ENCODE peak calls at places on chromosomes 3 and 15, in nine cellular contexts. Z is endothelial cell; K is activated CD8-positive, alpha-beta T cell treated with anti-CD3 and anti-CD28 coated beads, Interleukin-2, amount 10 ng/mL, durations not matched to agents 7 days and 5 days; V is ELR; G is nephron progenitor cell; R is NCI-H524; I is ecto neural progenitor cell; L is posterior vena cava; Y is AG08396. P is an unnamed sample.
A peak's percentile ranks its signal among the peaks of the same experiment; 100 is the strongest.

GRCh38 chr3:16456784-16457415 is 56.6 kb downstream of the RFTN1 start:
- DNase-seq in Z (no peak), K (no peak), V (no peak), G (no peak), R (peak; percentile 9), I (no peak), L (no peak), Y (no peak), P (no peak)

GRCh38 chr3:25783661-25784512 is 644 bp upstream of the NGLY1 start:
- DNase-seq in Z (no peak), K (no peak), V (peak; percentile 36), G (peak; percentile 73), R (peak; percentile 48), I (peak; percentile 86), L (peak; percentile 88), Y (peak; percentile 41), P (no peak)

GRCh38 chr3:117696871-117697270 is 987.3 kb downstream of the TUSC7 start:
- DNase-seq in Z (no peak), K (no peak), V (no peak), G (no peak), R (no peak), I (no peak), L (no peak), Y (no peak), P (no peak)

GRCh38 chr15:42919794-42920280 is 741 bp downstream of the TTBK2 start:
- DNase-seq in Z (no peak), K (peak; percentile 54), V (peak; percentile 62), G (no peak), R (peak; percentile 61), I (no peak), L (no peak), Y (no peak), P (no peak)

GRCh38 chr3:29239377-29239776 is 41.5 kb upstream of the RBMS3 start:
- DNase-seq in Z (no peak), K (no peak), V (peak; percentile 17), G (no peak), R (no peak), I (no peak), L (no peak), Y (no peak), P (no peak)

GRCh38 chr3:139928708-139929505 is 6.1 kb upstream of the CLSTN2 start:
- DNase-seq in Z (no peak), K (no peak), V (no peak), G (no peak), R (no peak), I (no peak), L (no peak), Y (no peak), P (no peak)

GRCh38 chr15:67461735-67462134 is 59.2 kb upstream of the C15orf61 start:
- DNase-seq in Z (no peak), K (no peak), V (no peak), G (no peak), R (no peak), I (no peak), L (no peak), Y (no peak), P (no peak)

GRCh38 chr15:59303641-59304433 is 68.8 kb downstream of the MYO1E start:
- DNase-seq in Z (no peak), K (no peak), V (peak; percentile 71), G (no peak), R (no peak), I (no peak), L (no peak), Y (no peak), P (no peak)

GRCh38 chr3:63192248-63192647 is 85.9 kb upstream of the SYNPR start:
- DNase-seq in Z (no peak), K (no peak), V (no peak), G (no peak), R (peak; percentile 87), I (no peak), L (no peak), Y (no peak), P (no peak)

GRCh38 chr15:99092554-99093172 is 12.2 kb upstream of the SYNM start:
- DNase-seq in Z (no peak), K (no peak), V (no peak), G (no peak), R (no peak), I (no peak), L (peak; percentile 73), Y (no peak), P (no peak)

GRCh38 chr3:16480861-16481569 is 32.5 kb downstream of the RFTN1 start:
- DNase-seq in Z (no peak), K (no peak), V (peak; percentile 66), G (no peak), R (no peak), I (no peak), L (no peak), Y (no peak), P (no peak)

GRCh38 chr3:111856501-111856900 is 2.6 kb upstream of the PHLDB2 start:
- DNase-seq in Z (no peak), K (no peak), V (no peak), G (no peak), R (no peak), I (no peak), L (no peak), Y (no peak), P (no peak)

GRCh38 chr15:59094077-59094476 is 10.9 kb upstream of the CCNB2 start:
- DNase-seq in Z (no peak), K (no peak), V (no peak), G (no peak), R (no peak), I (no peak), L (no peak), Y (no peak), P (no peak)

GRCh38 chr3:102471001-102471400 is 36.2 kb downstream of the ZPLD1 start:
- DNase-seq in Z (peak; percentile 11), K (no peak), V (no peak), G (no peak), R (no peak), I (no peak), L (no peak), Y (no peak), P (no peak)

GRCh38 chr3:47225310-47225906 is 57.2 kb downstream of the KIF9 start:
- DNase-seq in Z (no peak), K (no peak), V (no peak), G (no peak), R (no peak), I (no peak), L (no peak), Y (no peak), P (no peak)

GRCh38 chr15:45200001-45200798 is 12.4 kb upstream of the SHF start:
- DNase-seq in Z (peak; percentile 96), K (peak; percentile 98), V (peak; percentile 95), G (peak; percentile 97), R (peak; percentile 98), I (peak; percentile 98), L (peak; percentile 98), Y (peak; percentile 70), P (peak; percentile 94)

P was measured in upper lobe of right lung.